ENCODE peak calls at places on chromosomes 13 and 19, in four cellular contexts. One of them, this sample, is unnamed.

GRCh38 chr13:48859168-48860105 is 116.3 kb upstream of the FNDC3A start:
- DNase-seq in A549: no peak
- DNase-seq in tibial nerve: no peak
- DNase-seq in left lung: no peak
- DNase-seq in this sample: no peak

GRCh38 chr13:85140192-85140591 is 659.0 kb downstream of the SLITRK6 start:
- DNase-seq in A549: no peak
- DNase-seq in tibial nerve: no peak
- DNase-seq in left lung: no peak
- DNase-seq in this sample: no peak

GRCh38 chr13:79481685-79482052 is 714 bp downstream of the NDFIP2 start:
- DNase-seq in A549: no peak
- DNase-seq in tibial nerve: no peak
- DNase-seq in left lung: no peak
- DNase-seq in this sample: no peak

GRCh38 chr13:27622102-27622820 is 569 bp downstream of the POLR1D start:
- DNase-seq in A549: peak
- DNase-seq in tibial nerve: no peak
- DNase-seq in left lung: no peak
- DNase-seq in this sample: no peak

GRCh38 chr13:29503041-29503837 is 92.2 kb downstream of the SLC7A1 start:
- DNase-seq in A549: no peak
- DNase-seq in tibial nerve: no peak
- DNase-seq in left lung: no peak
- DNase-seq in this sample: no peak

GRCh38 chr19:38321646-38322323 is 2.1 kb downstream of the KCNK6 start:
- DNase-seq in A549: no peak
- DNase-seq in tibial nerve: no peak
- DNase-seq in left lung: peak
- DNase-seq in this sample: peak

GRCh38 chr19:43809762-43810696 is 7.8 kb upstream of the LYPD5 start:
- DNase-seq in A549: peak
- DNase-seq in tibial nerve: no peak
- DNase-seq in left lung: no peak
- DNase-seq in this sample: no peak

GRCh38 chr19:6533000-6533328 is 2.1 kb downstream of the TNFSF9 start:
- DNase-seq in A549: no peak
- DNase-seq in tibial nerve: no peak
- DNase-seq in left lung: no peak
- DNase-seq in this sample: no peak

GRCh38 chr13:104387514-104387913 is 1321.3 kb upstream of the SLC10A2 start:
- DNase-seq in A549: no peak
- DNase-seq in tibial nerve: no peak
- DNase-seq in left lung: no peak
- DNase-seq in this sample: no peak

GRCh38 chr13:99847318-99847750 is 124.2 kb downstream of the ZIC5 start:
- DNase-seq in A549: no peak
- DNase-seq in tibial nerve: no peak
- DNase-seq in left lung: no peak
- DNase-seq in this sample: no peak

GRCh38 chr13:25453966-25454365 is 82.2 kb downstream of the ATP8A2 start:
- DNase-seq in A549: no peak
- DNase-seq in tibial nerve: no peak
- DNase-seq in left lung: no peak
- DNase-seq in this sample: no peak

GRCh38 chr19:47230122-47230920 is 678 bp downstream of the BBC3 start:
- DNase-seq in A549: peak
- DNase-seq in tibial nerve: peak
- DNase-seq in left lung: peak
- DNase-seq in this sample: no peak

GRCh38 chr19:46391296-46392251 is 21.8 kb downstream of the CCDC8 start:
- DNase-seq in A549: no peak
- DNase-seq in tibial nerve: no peak
- DNase-seq in left lung: peak
- DNase-seq in this sample: no peak

GRCh38 chr13:100388923-100389322 is 199.7 kb downstream of the GGACT start:
- DNase-seq in A549: no peak
- DNase-seq in tibial nerve: no peak
- DNase-seq in left lung: no peak
- DNase-seq in this sample: no peak

GRCh38 chr13:97306646-97307045 is 84.5 kb downstream of the MBNL2 start:
- DNase-seq in A549: peak
- DNase-seq in tibial nerve: no peak
- DNase-seq in left lung: no peak
- DNase-seq in this sample: no peak

GRCh38 chr19:56668676-56669075 is 2.9 kb downstream of the ZNF835 start:
- DNase-seq in A549: no peak
- DNase-seq in tibial nerve: no peak
- DNase-seq in left lung: no peak
- DNase-seq in this sample: no peak

GRCh38 chr19:56667311-56667870 is 4.2 kb downstream of the ZNF835 start:
- DNase-seq in A549: no peak
- DNase-seq in tibial nerve: no peak
- DNase-seq in left lung: no peak
- DNase-seq in this sample: no peak

GRCh38 chr19:56670961-56671612 is 470 bp downstream of the ZNF835 start:
- DNase-seq in A549: no peak
- DNase-seq in tibial nerve: no peak
- DNase-seq in left lung: no peak
- DNase-seq in this sample: no peak

GRCh38 chr19:56671613-56671994 is at the start of gene ZNF835:
- DNase-seq in A549: no peak
- DNase-seq in tibial nerve: peak
- DNase-seq in left lung: peak
- DNase-seq in this sample: peak

GRCh38 chr19:56670401-56670960 is 1.1 kb downstream of the ZNF835 start:
- DNase-seq in A549: no peak
- DNase-seq in tibial nerve: no peak
- DNase-seq in left lung: no peak
- DNase-seq in this sample: no peak
- H3K4me3 ChIP-seq in A549: no peak
- H3K4me3 ChIP-seq in tibial nerve: peak
- H3K4me3 ChIP-seq in left lung: no peak
- H3K4me3 ChIP-seq in this sample: peak

GRCh38 chr19:13882419-13882795 is 5.5 kb downstream of the NANOS3 start:
- DNase-seq in A549: no peak
- DNase-seq in tibial nerve: no peak
- DNase-seq in left lung: no peak
- DNase-seq in this sample: no peak
- H3K4me3 ChIP-seq in A549: no peak
- H3K4me3 ChIP-seq in tibial nerve: no peak
- H3K4me3 ChIP-seq in left lung: no peak
- H3K4me3 ChIP-seq in this sample: no peak

GRCh38 chr19:13012690-13013608 is 17.7 kb downstream of the NFIX start:
- DNase-seq in A549: no peak
- DNase-seq in tibial nerve: peak
- DNase-seq in left lung: peak
- DNase-seq in this sample: no peak

GRCh38 chr19:13014921-13015280 is 19.6 kb downstream of the NFIX start:
- DNase-seq in A549: no peak
- DNase-seq in tibial nerve: no peak
- DNase-seq in left lung: no peak
- DNase-seq in this sample: no peak

GRCh38 chr19:13015361-13016231 is 20.3 kb downstream of the NFIX start:
- DNase-seq in A549: no peak
- DNase-seq in tibial nerve: no peak
- DNase-seq in left lung: no peak
- DNase-seq in this sample: no peak

GRCh38 chr19:13013649-13014048 is 18.4 kb downstream of the NFIX start:
- DNase-seq in A549: no peak
- DNase-seq in tibial nerve: no peak
- DNase-seq in left lung: no peak
- DNase-seq in this sample: no peak

GRCh38 chr19:13014101-13014920 is 19.0 kb downstream of the NFIX start:
- DNase-seq in A549: no peak
- DNase-seq in tibial nerve: no peak
- DNase-seq in left lung: no peak
- DNase-seq in this sample: no peak
- H3K4me3 ChIP-seq in A549: no peak
- H3K4me3 ChIP-seq in tibial nerve: peak
- H3K4me3 ChIP-seq in left lung: peak
- H3K4me3 ChIP-seq in this sample: peak

DNA sequence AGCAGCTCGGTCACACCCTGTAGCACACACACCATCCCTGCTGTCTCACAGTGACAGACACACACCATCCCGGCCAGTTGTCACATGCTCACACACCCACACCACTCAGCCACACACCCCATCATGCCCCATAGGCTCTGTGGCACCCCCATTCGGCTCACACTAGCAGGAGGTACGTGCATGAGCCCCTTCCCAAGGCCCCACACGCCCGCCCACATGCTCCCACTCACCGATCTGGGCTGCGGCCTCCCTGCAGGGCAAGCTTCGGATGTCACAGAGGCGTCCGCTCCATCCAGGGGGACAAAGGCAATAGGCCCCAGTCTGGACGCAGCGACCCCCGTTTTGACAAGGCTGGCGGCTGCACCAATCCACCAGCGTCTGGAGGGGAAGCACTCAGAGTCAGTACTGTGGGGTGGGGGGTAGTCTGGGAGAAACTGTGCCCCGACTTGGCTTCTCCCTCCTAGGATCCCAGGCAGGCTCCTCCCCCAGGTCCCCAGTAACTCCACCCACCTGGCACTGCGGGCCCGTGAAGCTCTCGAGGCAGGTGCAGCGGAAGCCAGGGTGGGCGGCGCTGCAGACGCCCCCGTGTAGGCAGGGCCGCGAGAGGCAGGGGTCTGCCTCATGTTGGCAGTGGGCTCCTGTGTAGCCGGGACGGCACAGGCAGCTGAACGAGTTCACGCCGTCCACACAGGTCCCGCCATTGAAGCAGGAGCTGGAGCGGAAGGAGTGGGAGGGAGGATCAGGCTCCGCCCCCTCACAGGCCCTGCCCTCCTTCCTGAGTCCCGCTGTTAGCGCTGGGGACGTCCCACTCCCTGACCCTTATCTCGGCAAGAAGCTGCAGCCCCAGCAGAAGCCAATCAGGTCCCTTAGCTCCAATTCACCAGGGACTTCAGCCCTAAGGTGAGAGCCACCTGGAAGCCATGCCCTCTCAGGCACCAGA is 20.1 kb downstream of the NOTCH3 start:
- DNase-seq in A549: no peak
- DNase-seq in tibial nerve: no peak
- DNase-seq in left lung: peak
- DNase-seq in this sample: no peak
- H3K4me3 ChIP-seq in A549: no peak
- H3K4me3 ChIP-seq in tibial nerve: no peak
- H3K4me3 ChIP-seq in left lung: peak
- H3K4me3 ChIP-seq in this sample: peak

GRCh38 chr13:31946091-31946770 is 85.3 kb upstream of the FRY start:
- DNase-seq in A549: no peak
- DNase-seq in tibial nerve: no peak
- DNase-seq in left lung: no peak
- DNase-seq in this sample: no peak
- H3K4me3 ChIP-seq in A549: no peak
- H3K4me3 ChIP-seq in tibial nerve: no peak
- H3K4me3 ChIP-seq in left lung: no peak
- H3K4me3 ChIP-seq in this sample: no peak

GRCh38 chr19:36449059-36449670 is 30.7 kb upstream of the ZFP82 start:
- DNase-seq in A549: peak
- DNase-seq in tibial nerve: no peak
- DNase-seq in left lung: no peak
- DNase-seq in this sample: no peak
- H3K4me3 ChIP-seq in A549: no peak
- H3K4me3 ChIP-seq in tibial nerve: no peak
- H3K4me3 ChIP-seq in left lung: no peak
- H3K4me3 ChIP-seq in this sample: peak

GRCh38 chr13:23656637-23657036 is 86.4 kb downstream of the TNFRSF19 start:
- DNase-seq in A549: no peak
- DNase-seq in tibial nerve: no peak
- DNase-seq in left lung: no peak
- DNase-seq in this sample: no peak
- H3K4me3 ChIP-seq in A549: no peak
- H3K4me3 ChIP-seq in tibial nerve: no peak
- H3K4me3 ChIP-seq in left lung: no peak
- H3K4me3 ChIP-seq in this sample: no peak